ENCODE peak calls at places on chromosomes 16 and 17, in six cellular contexts. V is A549, Q is cardiac fibroblast, R is cardiac muscle cell, D is epithelial cell of esophagus, F is foreskin fibroblast. U is an unnamed sample.
A peak's percentile ranks its signal among the peaks of the same experiment; 100 is the strongest.

GRCh38 chr17:146983-147761 is 9.8 kb downstream of the SCGB1C2 start:
- DNase-seq in V (no peak), Q (no peak), R (no peak), D (no peak), F (no peak), U (no peak)

GRCh38 chr17:40425741-40426140 is 8.0 kb upstream of the TOP2A start:
- DNase-seq in V (no peak), Q (no peak), R (no peak), D (no peak), F (no peak), U (no peak)

GRCh38 chr17:77471984-77472836 is 331.4 kb downstream of the SEC14L1 start:
- DNase-seq in V (no peak), Q (peak; percentile 68), R (peak; percentile 97), D (peak; percentile 72), F (peak; percentile 40), U (peak; percentile 73)

GRCh38 chr16:89037261-89038152 is 56.1 kb upstream of the ACSF3 start:
- DNase-seq in V (peak; percentile 38), Q (peak; percentile 32), R (peak; percentile 50), D (peak; percentile 32), F (peak; percentile 10), U (peak; percentile 16)

GRCh38 chr17:55620023-55620422 is 102.6 kb downstream of the TMEM100 start:
- DNase-seq in V (no peak), Q (no peak), R (no peak), D (no peak), F (no peak), U (no peak)

GRCh38 chr17:55763856-55764255 is 13.0 kb downstream of the PCTP start:
- DNase-seq in V (no peak), Q (peak; percentile 85), R (peak; percentile 53), D (peak; percentile 14), F (peak; percentile 49), U (no peak)

GRCh38 chr17:43908111-43908721 is 880 bp upstream of the MPP2 start:
- DNase-seq in V (peak; percentile 56), Q (peak; percentile 71), R (peak; percentile 78), D (peak; percentile 54), F (peak; percentile 74), U (peak; percentile 74)

GRCh38 chr16:84356591-84357116 is 11.7 kb upstream of the ATP2C2 start:
- DNase-seq in V (no peak), Q (no peak), R (no peak), D (peak; percentile 57), F (no peak), U (no peak)

GRCh38 chr16:30675133-30675532 is 16.9 kb downstream of the FBRS start:
- DNase-seq in V (no peak), Q (no peak), R (no peak), D (no peak), F (no peak), U (no peak)

GRCh38 chr16:50585331-50585776 is 37.2 kb downstream of the NKD1 start:
- DNase-seq in V (no peak), Q (no peak), R (peak; percentile 87), D (no peak), F (no peak), U (peak; percentile 74)

GRCh38 chr16:75433732-75434413 is 570 bp upstream of the CFDP1 start:
- DNase-seq in V (peak; percentile 92), Q (peak; percentile 96), R (peak; percentile 97), D (peak; percentile 95), F (peak; percentile 90), U (peak; percentile 94)

GRCh38 chr16:52963471-52963870 is 89.2 kb downstream of the CHD9NB start:
- DNase-seq in V (no peak), Q (no peak), R (no peak), D (no peak), F (no peak), U (no peak)

GRCh38 chr16:48081656-48082055 is 74.1 kb downstream of the ABCC12 start:
- DNase-seq in V (peak; percentile 78), Q (peak; percentile 94), R (peak; percentile 54), D (peak; percentile 84), F (peak; percentile 89), U (peak; percentile 89)

GRCh38 chr17:33725675-33726271 is 432.7 kb upstream of the ASIC2 start:
- DNase-seq in V (peak; percentile 43), Q (peak; percentile 25), R (peak; percentile 37), D (peak; percentile 18), F (no peak), U (peak; percentile 13)

GRCh38 chr17:62700964-62701705 is 73.7 kb downstream of the MRC2 start:
- DNase-seq in V (no peak), Q (no peak), R (no peak), D (no peak), F (no peak), U (no peak)

GRCh38 chr16:27618611-27619380 is 68.9 kb downstream of the KATNIP start:
- DNase-seq in V (no peak), Q (no peak), R (no peak), D (no peak), F (no peak), U (no peak)

GRCh38 chr17:62892870-62893338 is 73.1 kb upstream of the TANC2 start:
- DNase-seq in V (peak; percentile 88), Q (peak; percentile 95), R (peak; percentile 79), D (peak; percentile 99), F (peak; percentile 86), U (peak; percentile 79)

GRCh38 chr16:31395647-31396046 is 2.5 kb downstream of the ITGAD start:
- DNase-seq in V (no peak), Q (no peak), R (no peak), D (no peak), F (no peak), U (no peak)

GRCh38 chr17:10275418-10275817 is 77.0 kb upstream of the GAS7 start:
- DNase-seq in V (no peak), Q (no peak), R (no peak), D (no peak), F (no peak), U (no peak)

GRCh38 chr16:64380751-64381150 is 741.1 kb downstream of the CDH11 start:
- DNase-seq in V (no peak), Q (no peak), R (no peak), D (no peak), F (no peak), U (no peak)

GRCh38 chr17:63171428-63172205 is 205.6 kb downstream of the TANC2 start:
- DNase-seq in V (no peak), Q (peak; percentile 53), R (peak; percentile 46), D (no peak), F (no peak), U (peak; percentile 41)

GRCh38 chr17:57535652-57536018 is 209.5 kb downstream of the CCDC182 start:
- DNase-seq in V (peak; percentile 52), Q (no peak), R (no peak), D (no peak), F (no peak), U (no peak)

GRCh38 chr16:9836118-9836736 is 346.0 kb downstream of the GRIN2A start:
- DNase-seq in V (no peak), Q (peak; percentile 59), R (peak; percentile 1), D (peak; percentile 16), F (no peak), U (peak; percentile 16)

GRCh38 chr16:51022852-51023251 is 128.2 kb downstream of the SALL1 start:
- DNase-seq in V (no peak), Q (no peak), R (no peak), D (no peak), F (no peak), U (no peak)

GRCh38 chr16:57781741-57782606 is 20.3 kb downstream of the KIFC3 start:
- DNase-seq in V (no peak), Q (peak; percentile 65), R (peak; percentile 42), D (peak; percentile 41), F (peak; percentile 41), U (peak; percentile 66)

DNA sequence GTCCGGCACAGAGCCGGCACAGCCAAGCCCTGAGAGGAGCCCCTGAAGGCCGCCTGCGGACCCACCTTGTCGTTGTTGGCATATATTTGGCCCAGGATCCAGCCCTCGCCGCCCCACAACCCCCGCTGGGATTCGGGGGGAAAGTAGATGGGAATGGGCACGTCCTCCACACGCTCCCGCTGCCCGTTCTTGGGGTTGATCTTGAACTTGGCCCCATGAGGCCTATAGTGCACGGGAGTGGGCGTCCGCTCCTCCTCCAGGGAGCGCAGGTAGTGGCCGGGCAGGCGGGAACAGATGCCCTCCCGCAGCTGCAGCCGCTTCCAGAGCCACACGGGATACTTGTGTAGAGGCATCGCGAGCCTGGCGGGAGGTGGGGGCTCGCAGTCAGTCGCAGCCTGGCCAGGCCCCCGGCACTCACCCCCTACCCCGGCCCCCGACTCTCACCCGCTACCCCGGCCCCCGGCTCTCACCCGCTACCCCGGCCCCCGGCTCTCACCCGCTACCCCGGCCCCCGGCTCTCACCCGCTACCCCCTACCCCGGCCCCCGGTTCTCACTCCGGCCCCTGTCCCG is 387 bp downstream of the MRPL28 start:
- DNase-seq in V (no peak), Q (no peak), R (peak; percentile 43), D (peak; percentile 25), F (no peak), U (no peak)
- H3K4me3 ChIP-seq in V (peak overlapping the region; percentile 58), Q (peak overlapping the region; percentile 49), R (peak overlapping the region; percentile 40), D (peak overlapping the region; percentile 40), F (peak overlapping the region; percentile 41), U (peak overlapping the region; percentile 45)

GRCh38 chr17:80007939-80008338 is 27.7 kb downstream of the TBC1D16 start:
- DNase-seq in V (no peak), Q (no peak), R (no peak), D (no peak), F (no peak), U (no peak)
- TF ChIP-seq CTCF in V (no peak), Q (no peak), R (no peak), D (no peak), F (no peak), U (no peak)

DNA sequence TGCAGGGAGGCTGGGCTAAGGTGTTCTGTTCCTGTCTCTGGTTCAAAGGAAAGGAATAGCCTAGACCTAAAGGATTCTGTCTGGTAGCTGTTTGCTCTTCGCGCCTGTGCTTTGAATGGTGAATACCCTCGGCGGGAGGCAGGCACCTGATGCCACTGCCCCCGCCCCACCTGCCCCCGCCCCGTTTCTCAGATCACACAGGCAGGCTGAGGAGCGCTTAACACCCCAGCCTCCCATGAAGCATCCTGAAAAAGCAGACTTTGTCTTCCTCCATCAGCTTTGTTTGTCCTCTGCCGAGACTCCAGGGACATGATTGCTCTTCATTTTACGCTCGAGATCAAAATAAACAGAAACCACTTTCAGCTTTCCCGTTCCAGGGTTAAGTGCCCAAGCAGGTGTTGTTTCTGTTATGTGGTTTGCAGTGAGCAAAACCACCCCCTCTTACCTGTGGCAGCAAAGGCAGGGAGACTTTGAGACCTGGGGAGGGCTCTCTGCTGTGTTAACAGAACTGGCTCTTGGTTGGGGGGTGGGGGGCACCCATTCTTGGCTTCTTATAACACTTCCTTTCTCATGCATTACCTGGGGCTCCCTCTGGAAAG is 452.1 kb downstream of the WWOX start:
- DNase-seq in V (no peak), Q (no peak), R (no peak), D (no peak), F (no peak), U (no peak)
- H3K4me3 ChIP-seq in V (no peak overlapping the region), Q (no peak overlapping the region), R (no peak overlapping the region), D (no peak overlapping the region), F (no peak overlapping the region), U (no peak overlapping the region)

GRCh38 chr16:1809281-1809801 is 15.8 kb upstream of the IGFALS start:
- DNase-seq in V (peak; percentile 50), Q (no peak), R (no peak), D (no peak), F (no peak), U (no peak)

GRCh38 chr16:1815461-1815860 is 11.2 kb downstream of the HAGH start:
- DNase-seq in V (no peak), Q (no peak), R (no peak), D (no peak), F (no peak), U (no peak)

GRCh38 chr16:1810106-1810505 is 16.5 kb downstream of the HAGH start:
- DNase-seq in V (no peak), Q (no peak), R (no peak), D (no peak), F (no peak), U (no peak)

GRCh38 chr16:1810536-1810935 is 16.1 kb downstream of the HAGH start:
- DNase-seq in V (no peak), Q (no peak), R (no peak), D (no peak), F (no peak), U (no peak)

GRCh38 chr16:1812732-1813163 is 13.9 kb downstream of the HAGH start:
- DNase-seq in V (peak; percentile 80), Q (peak; percentile 72), R (peak; percentile 92), D (peak; percentile 80), F (peak; percentile 65), U (peak; percentile 74)
- TF ChIP-seq CTCF in V (peak; percentile 62), Q (peak; percentile 57), R (peak; percentile 67), D (peak; percentile 76), F (peak; percentile 65), U (peak; percentile 57)